ENCODE peak calls at places on chromosomes 1 and 21, in six cellular contexts. N, O, H, W, K and C are unnamed samples.

GRCh38 chr1:187854457-187854856 is 1025.7 kb downstream of the PLA2G4A start:
- DNase-seq in N (no peak), O (no peak), K (no peak), W (no peak), H (no peak), C (no peak)

GRCh38 chr1:93874025-93874651 is 4.9 kb downstream of the DNTTIP2 start:
- DNase-seq in N (peak; percentile 13), K (peak; percentile 34), O (peak; percentile 22), W (peak; percentile 72), H (peak; percentile 15), C (peak; percentile 42)

GRCh38 chr1:995665-996633 is 3.9 kb downstream of the HES4 start:
- DNase-seq in O (no peak), H (no peak), W (no peak), K (no peak), N (no peak), C (no peak)

GRCh38 chr1:89525169-89525855 is 683 bp downstream of the LRRC8B start:
- DNase-seq in O (peak; percentile 11), N (no peak), W (no peak), H (no peak), K (peak; percentile 44), C (peak; percentile 12)

GRCh38 chr1:231178970-231179369 is 17.1 kb downstream of the TRIM67 start:
- DNase-seq in W (no peak), H (no peak), O (no peak), N (no peak), K (no peak), C (no peak)

GRCh38 chr1:15249032-15249601 is 2.1 kb downstream of the FHAD1 start:
- DNase-seq in N (no peak), K (no peak), W (peak; percentile 4), H (no peak), O (peak; percentile 39), C (no peak)

GRCh38 chr1:153534226-153534932 is 1.4 kb downstream of the S100A6 start:
- DNase-seq in H (no peak), O (peak; percentile 63), K (no peak), N (no peak), W (peak; percentile 50), C (no peak)

GRCh38 chr1:172254521-172255222 is 165.8 kb upstream of the C1orf105 start:
- DNase-seq in O (peak; percentile 97), N (peak; percentile 66), K (no peak), H (peak; percentile 32), W (peak; percentile 92), C (peak; percentile 83)

GRCh38 chr1:231393668-231394067 is 28.4 kb downstream of the EGLN1 start:
- DNase-seq in O (no peak), W (no peak), K (no peak), H (no peak), N (no peak), C (peak; percentile 47)

GRCh38 chr1:55951291-55951690 is 628.1 kb downstream of the PLPP3 start:
- DNase-seq in N (no peak), K (no peak), W (no peak), O (peak; percentile 25), H (no peak), C (no peak)

GRCh38 chr21:16588433-16588860 is 858.7 kb downstream of the USP25 start:
- DNase-seq in O (peak; percentile 92), W (peak; percentile 84), H (peak; percentile 25), K (peak; percentile 92), N (peak; percentile 32), C (peak; percentile 82)

GRCh38 chr21:34544032-34544496 is 32.1 kb upstream of the KCNE1 start:
- DNase-seq in K (peak; percentile 83), H (peak; percentile 61), O (peak; percentile 77), W (peak; percentile 75), N (no peak), C (peak; percentile 89)

GRCh38 chr21:22351076-22351475 is 1352.9 kb downstream of the NCAM2 start:
- DNase-seq in K (no peak), N (no peak), O (no peak), H (no peak), W (no peak), C (no peak)

GRCh38 chr1:35564037-35564883 is 6.7 kb downstream of the NCDN start:
- DNase-seq in K (peak; percentile 81), H (no peak), W (peak; percentile 78), N (no peak), O (peak; percentile 56), C (peak; percentile 85)

GRCh38 chr1:172934417-172934762 is 116.4 kb downstream of the TNFSF18 start:
- DNase-seq in N (no peak), K (no peak), H (no peak), W (no peak), O (no peak), C (no peak)

GRCh38 chr1:184326278-184326677 is 60.6 kb upstream of the C1orf21 start:
- DNase-seq in W (no peak), K (no peak), N (no peak), H (no peak), O (no peak), C (no peak)

GRCh38 chr1:153677718-153678518 is 570 bp upstream of the NPR1 start:
- DNase-seq in W (peak; percentile 45), N (peak; percentile 51), O (peak; percentile 35), K (peak; percentile 49), H (no peak), C (peak; percentile 69)

GRCh38 chr1:41333146-41333784 is 28.0 kb upstream of the FOXO6 start:
- DNase-seq in H (no peak), O (peak; percentile 92), W (peak; percentile 68), N (no peak), K (no peak), C (peak; percentile 82)

GRCh38 chr1:175757381-175758015 is 14.1 kb upstream of the TNR start:
- DNase-seq in W (no peak), O (no peak), N (peak; percentile 24), H (no peak), K (peak; percentile 34), C (peak; percentile 26)

GRCh38 chr1:166166701-166167394 is at the start of gene FAM78B:
- DNase-seq in K (peak; percentile 69), O (peak; percentile 75), N (no peak), W (peak; percentile 7), H (no peak), C (peak; percentile 77)

GRCh38 chr1:166164995-166165660 is 1.7 kb downstream of the FAM78B start:
- DNase-seq in W (peak; percentile 28), N (no peak), K (peak; percentile 24), O (peak; percentile 79), H (no peak), C (peak; percentile 58)

GRCh38 chr1:166165661-166166399 is 971 bp downstream of the FAM78B start:
- DNase-seq in N (no peak), O (peak; percentile 50), W (no peak), H (no peak), K (peak; percentile 9), C (no peak)

GRCh38 chr1:166167395-166167922 is 658 bp upstream of the FAM78B start:
- DNase-seq in K (no peak), N (no peak), W (no peak), O (no peak), H (no peak), C (peak; percentile 9)

GRCh38 chr1:166166400-166166699 is 451 bp downstream of the FAM78B start:
- DNase-seq in W (no peak), O (no peak), H (no peak), N (no peak), K (no peak), C (no peak)
- H3K4me1 ChIP-seq in W (no peaks in the 10 kb centered on the region), O (no peaks in the 10 kb centered on the region), H (no peaks in the 10 kb centered on the region), N (peaks cover 4% of the 10 kb centered on the region), K (peaks cover 20% of the 10 kb centered on the region), C (peaks cover 6% of the 10 kb centered on the region)

GRCh38 chr21:36641886-36642285 is 57.0 kb upstream of the SIM2 start:
- DNase-seq in K (no peak), W (no peak), O (no peak), H (no peak), N (no peak), C (no peak)

GRCh38 chr21:36643374-36644250 is 55.3 kb upstream of the SIM2 start:
- DNase-seq in N (no peak), K (no peak), H (no peak), O (no peak), W (no peak), C (no peak)

GRCh38 chr21:36640260-36641244 is 58.4 kb upstream of the SIM2 start:
- DNase-seq in O (peak; percentile 11), N (no peak), K (no peak), W (peak; percentile 23), H (no peak), C (no peak)

GRCh38 chr21:36641346-36641745 is 57.6 kb upstream of the SIM2 start:
- DNase-seq in W (no peak), N (no peak), K (no peak), O (no peak), H (no peak), C (no peak)

DNA sequence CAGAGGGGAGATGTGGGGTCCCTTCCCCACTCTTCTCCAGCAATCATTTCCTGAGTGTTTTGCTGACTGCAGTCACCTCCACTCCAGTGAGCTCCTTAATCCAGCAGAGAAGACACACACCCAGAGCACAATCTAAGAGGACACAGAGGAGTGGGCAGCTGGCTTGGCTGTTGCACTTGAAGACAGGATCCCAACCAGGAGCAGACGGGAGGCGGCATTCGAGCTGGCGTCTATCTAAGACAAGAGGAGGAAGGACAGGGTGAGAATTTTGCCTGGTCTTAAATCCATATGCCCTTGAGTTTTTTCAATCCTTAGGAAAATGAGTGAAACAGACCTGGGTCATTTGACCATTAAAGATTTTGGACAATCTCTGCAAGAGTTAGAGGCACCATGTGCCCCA is 56.1 kb upstream of the SIM2 start:
- DNase-seq in H (no peak), K (no peak), N (no peak), O (no peak), W (no peak), C (no peak)
- H3K9me3 ChIP-seq in H (no peaks in the 10 kb centered on the region), K (no peaks in the 10 kb centered on the region), N (no peaks in the 10 kb centered on the region), O (no peaks in the 10 kb centered on the region), W (no peaks in the 10 kb centered on the region), C (no peaks in the 10 kb centered on the region)

GRCh38 chr1:27455166-27455811 is 34.7 kb downstream of the WASF2 start:
- DNase-seq in W (no peak), N (no peak), K (no peak), H (no peak), O (no peak), C (no peak)
- H3K4me1 ChIP-seq in W (peaks cover 2% of the 10 kb centered on the region), N (no peaks in the 10 kb centered on the region), K (peaks cover 51% of the 10 kb centered on the region), H (peaks cover 13% of the 10 kb centered on the region), O (no peaks in the 10 kb centered on the region), C (peaks cover 18% of the 10 kb centered on the region)

GRCh38 chr1:246513619-246514343 is 6.7 kb upstream of the SMYD3 start:
- DNase-seq in N (no peak), H (no peak), W (no peak), K (no peak), O (no peak), C (no peak)

GRCh38 chr1:246517391-246517790 is 10.3 kb upstream of the SMYD3 start:
- DNase-seq in N (no peak), O (no peak), H (no peak), K (no peak), W (no peak), C (no peak)

GRCh38 chr1:246518456-246519205 is 11.6 kb upstream of the SMYD3 start:
- DNase-seq in K (no peak), N (no peak), H (no peak), W (no peak), O (no peak), C (no peak)

GRCh38 chr1:246515390-246516005 is 8.4 kb upstream of the SMYD3 start:
- DNase-seq in K (no peak), H (no peak), W (no peak), N (no peak), O (no peak), C (no peak)

DNA sequence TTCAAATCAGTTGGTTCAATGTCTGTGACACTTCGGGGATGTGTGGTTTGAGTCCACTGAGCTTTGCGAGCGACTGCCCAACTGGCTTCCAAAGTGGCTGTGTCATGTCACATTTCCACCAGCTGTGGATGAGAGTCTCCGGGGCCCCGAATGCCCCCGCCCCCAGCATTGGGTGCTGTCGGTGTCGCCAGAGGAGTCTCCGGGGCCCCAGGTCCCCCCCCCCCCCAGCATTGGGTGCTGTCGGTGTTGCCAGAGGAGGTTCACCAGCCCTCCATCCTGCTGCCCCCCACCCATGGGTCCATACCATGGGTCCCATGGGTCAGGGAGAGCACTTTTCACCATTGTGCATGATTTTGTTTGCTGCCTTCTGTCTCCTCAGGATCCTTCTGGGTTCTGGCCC is 9.0 kb upstream of the SMYD3 start:
- DNase-seq in W (no peak), O (no peak), K (no peak), H (no peak), N (no peak), C (no peak)
- H3K9me3 ChIP-seq in W (peaks cover 43% of the 10 kb centered on the region), O (no peaks in the 10 kb centered on the region), K (peaks cover 8% of the 10 kb centered on the region), H (peaks cover 20% of the 10 kb centered on the region), N (peaks cover 4% of the 10 kb centered on the region), C (no peaks in the 10 kb centered on the region)